ENCODE peak calls at places on chromosomes 6 and 20, in eight cellular contexts. T, B, N, X, Z, A, P and E are unnamed samples.

GRCh38 chr6:136994782-136995181 is 50.0 kb downstream of the IL20RA start:
- DNase-seq in X (no peak), N (no peak), A (no peak), P (peak; percentile 12), B (no peak), T (no peak), Z (no peak), E (no peak)

GRCh38 chr6:169778646-169779045 is 27.2 kb downstream of the ERMARD start:
- DNase-seq in X (no peak), B (peak; percentile 42), Z (peak; percentile 78), T (no peak), A (no peak), N (no peak), P (no peak), E (no peak)

GRCh38 chr6:107080036-107080435 is 35.3 kb downstream of the BEND3 start:
- DNase-seq in N (no peak), B (no peak), A (no peak), P (peak; percentile 5), T (no peak), Z (no peak), X (no peak), E (peak; percentile 38)

GRCh38 chr6:98827295-98828159 is 6.8 kb upstream of the POU3F2 start:
- DNase-seq in A (no peak), N (no peak), P (no peak), Z (no peak), T (no peak), X (peak; percentile 76), B (no peak), E (no peak)

GRCh38 chr6:122555561-122555960 is 54.6 kb upstream of the PKIB start:
- DNase-seq in B (no peak), Z (no peak), P (no peak), T (no peak), A (no peak), X (no peak), N (no peak), E (no peak)

GRCh38 chr20:19909696-19910095 is 107.5 kb upstream of the NAA20 start:
- DNase-seq in X (no peak), A (no peak), B (peak; percentile 80), Z (no peak), P (no peak), N (peak; percentile 89), T (peak; percentile 56), E (no peak)

GRCh38 chr6:147881432-147881831 is 372.9 kb downstream of the SAMD5 start:
- DNase-seq in P (no peak), B (no peak), N (no peak), X (peak; percentile 49), Z (no peak), A (no peak), T (no peak), E (no peak)

GRCh38 chr20:31569163-31570020 is 35.7 kb upstream of the ID1 start:
- DNase-seq in A (peak; percentile 51), X (peak; percentile 65), P (peak; percentile 64), N (peak; percentile 48), T (peak; percentile 71), Z (peak; percentile 33), B (peak; percentile 77), E (peak; percentile 78)

GRCh38 chr6:83047065-83047754 is 18.4 kb downstream of the UBE3D start:
- DNase-seq in T (no peak), Z (no peak), N (no peak), B (no peak), P (no peak), X (peak; percentile 54), A (no peak), E (no peak)

GRCh38 chr6:160911949-160912348 is 79.6 kb upstream of the MAP3K4 start:
- DNase-seq in A (no peak), T (no peak), Z (no peak), B (no peak), N (no peak), P (no peak), X (no peak), E (no peak)

GRCh38 chr20:53829086-53829703 is 235.6 kb upstream of the ZNF217 start:
- DNase-seq in T (peak; percentile 38), B (no peak), A (no peak), N (no peak), Z (peak; percentile 90), P (peak; percentile 91), X (no peak), E (no peak)

GRCh38 chr6:63437058-63437457 is 117.3 kb upstream of the LGSN start:
- DNase-seq in Z (no peak), P (no peak), T (no peak), A (no peak), N (no peak), X (no peak), B (no peak), E (no peak)

GRCh38 chr6:137134483-137134882 is 39.0 kb downstream of the IL22RA2 start:
- DNase-seq in Z (no peak), N (no peak), A (no peak), T (no peak), P (no peak), B (no peak), X (no peak), E (no peak)

GRCh38 chr6:83303426-83303825 is 110.3 kb downstream of the RWDD2A start:
- DNase-seq in T (no peak), A (no peak), P (no peak), X (no peak), N (no peak), B (no peak), Z (peak; percentile 9), E (no peak)

GRCh38 chr6:134063121-134063965 is 10.9 kb upstream of the SLC2A12 start:
- DNase-seq in Z (no peak), P (no peak), B (no peak), N (no peak), T (no peak), A (no peak), X (peak; percentile 58), E (no peak)

GRCh38 chr6:21808551-21809181 is 215.1 kb downstream of the SOX4 start:
- DNase-seq in P (no peak), A (no peak), T (peak; percentile 8), X (no peak), B (peak; percentile 54), Z (peak; percentile 27), N (no peak), E (no peak)

GRCh38 chr6:15266423-15266996 is 20.6 kb downstream of the JARID2 start:
- DNase-seq in T (no peak), X (no peak), Z (no peak), N (peak; percentile 57), P (no peak), A (no peak), B (no peak), E (no peak)

GRCh38 chr20:35497780-35498189 is 31.7 kb downstream of the C20orf173 start:
- DNase-seq in X (no peak), P (no peak), T (peak; percentile 46), A (no peak), B (no peak), N (peak; percentile 81), Z (no peak), E (no peak)

GRCh38 chr20:21046413-21047070 is 59.6 kb downstream of the LINC00237 start:
- DNase-seq in X (no peak), Z (no peak), P (no peak), A (no peak), T (no peak), B (no peak), N (no peak), E (peak; percentile 61)

GRCh38 chr6:168472363-168472762 is 31.4 kb downstream of the SMOC2 start:
- DNase-seq in B (no peak), N (no peak), Z (no peak), A (no peak), P (no peak), T (no peak), X (no peak), E (no peak)
- H3K9me3 ChIP-seq in B (no peaks in the 10 kb centered on the region), N (peaks cover 6% of the 10 kb centered on the region), Z (peaks cover 38% of the 10 kb centered on the region), A (no peaks in the 10 kb centered on the region), P (peaks cover 2% of the 10 kb centered on the region), T (no peaks in the 10 kb centered on the region), X (no peaks in the 10 kb centered on the region), E (no peaks in the 10 kb centered on the region)

GRCh38 chr6:16823700-16824352 is 62.6 kb upstream of the ATXN1 start:
- DNase-seq in N (no peak), Z (no peak), P (no peak), T (no peak), B (no peak), A (no peak), X (no peak), E (no peak)

GRCh38 chr6:16824804-16825777 is 63.8 kb upstream of the ATXN1 start:
- DNase-seq in A (no peak), P (no peak), Z (no peak), B (no peak), T (no peak), N (no peak), X (no peak), E (no peak)

GRCh38 chr6:16822529-16822928 is 61.3 kb upstream of the ATXN1 start:
- DNase-seq in X (no peak), N (no peak), A (no peak), P (no peak), Z (peak; percentile 51), B (no peak), T (no peak), E (no peak)

GRCh38 chr6:16821834-16822264 is 60.6 kb upstream of the ATXN1 start:
- DNase-seq in X (no peak), N (no peak), A (no peak), P (no peak), Z (no peak), B (no peak), T (no peak), E (no peak)

DNA sequence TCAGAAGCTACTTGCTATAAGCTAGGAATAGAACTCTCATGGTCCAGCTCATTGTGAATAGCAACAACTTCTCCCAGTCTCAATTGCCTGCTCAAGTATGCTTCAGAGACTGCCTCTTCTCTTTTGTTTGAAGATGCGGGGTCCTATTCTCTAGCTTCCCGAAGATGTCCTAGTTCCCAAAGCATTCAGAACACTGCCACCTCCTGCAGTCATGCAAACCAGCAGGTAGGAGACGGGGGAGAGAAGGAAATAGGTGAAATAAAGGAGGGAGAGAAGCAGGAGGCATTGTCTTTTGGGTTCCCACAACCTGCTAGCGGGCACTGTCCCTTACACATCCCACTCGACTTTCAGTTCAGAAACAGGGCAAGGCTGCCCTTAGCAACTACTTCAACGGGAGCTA is 61.7 kb upstream of the ATXN1 start:
- DNase-seq in X (no peak), T (no peak), P (no peak), Z (no peak), N (no peak), A (no peak), B (no peak), E (no peak)
- TF ChIP-seq CTCF in X (no peak), T (no peak), P (no peak), Z (no peak), N (no peak), A (no peak), B (no peak), E (no peak)

GRCh38 chr6:13946506-13946905 is 21.8 kb downstream of the RNF182 start:
- DNase-seq in N (no peak), A (no peak), Z (no peak), P (no peak), B (no peak), T (no peak), X (no peak), E (no peak)
- H3K4me1 ChIP-seq in N (no peaks in the 10 kb centered on the region), A (no peaks in the 10 kb centered on the region), Z (no peaks in the 10 kb centered on the region), P (peaks cover 3% of the 10 kb centered on the region), B (no peaks in the 10 kb centered on the region), T (no peaks in the 10 kb centered on the region), X (no peaks in the 10 kb centered on the region), E (no peaks in the 10 kb centered on the region)

DNA sequence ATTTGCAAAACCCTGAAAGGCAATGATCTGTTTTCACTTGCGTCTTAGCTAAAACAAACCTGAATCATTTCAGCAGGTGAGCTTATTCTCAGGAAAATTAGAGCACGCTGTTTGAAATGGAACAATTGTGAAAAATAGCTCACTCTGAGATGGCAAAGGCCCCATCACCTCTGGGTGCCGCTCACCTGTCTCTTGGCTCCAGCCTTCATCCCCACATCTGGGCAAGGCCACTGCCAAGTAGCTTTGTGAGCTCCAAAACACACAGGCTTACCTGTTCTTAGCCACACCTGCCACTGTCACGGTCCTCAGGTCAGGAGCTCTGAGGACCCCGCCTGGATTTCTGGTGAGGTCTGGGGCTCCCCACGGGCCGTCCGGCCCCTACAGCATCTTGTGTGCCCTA is 66.7 kb downstream of the SMOC2 start:
- DNase-seq in X (no peak), A (no peak), Z (no peak), N (no peak), T (no peak), B (no peak), P (no peak), E (no peak)
- H3K9me3 ChIP-seq in X (no peaks in the 10 kb centered on the region), A (no peaks in the 10 kb centered on the region), Z (peaks cover 19% of the 10 kb centered on the region), N (no peaks in the 10 kb centered on the region), T (no peaks in the 10 kb centered on the region), B (no peaks in the 10 kb centered on the region), P (no peaks in the 10 kb centered on the region), E (no peaks in the 10 kb centered on the region)